ENCODE peak calls at places on chromosomes 3 and 15, in six cellular contexts. J, M, L, K, O and R are unnamed samples.
A peak's percentile ranks its signal among the peaks of the same experiment; 100 is the strongest.

GRCh38 chr15:39300451-39301153 is 280.3 kb upstream of the THBS1 start:
- DNase-seq in J (peak; percentile 36), M (peak; percentile 62), L (no peak), K (no peak), O (no peak), R (peak; percentile 85)

GRCh38 chr3:40557558-40558161 is 32.9 kb downstream of the ZNF621 start:
- DNase-seq in J (no peak), M (no peak), L (no peak), K (no peak), O (no peak), R (peak; percentile 62)

GRCh38 chr15:45641374-45641778 is 6.5 kb downstream of the SQOR start:
- DNase-seq in J (no peak), M (peak; percentile 77), L (no peak), K (no peak), O (no peak), R (peak; percentile 98)

GRCh38 chr3:9110316-9110715 is 139.1 kb downstream of the SRGAP3 start:
- DNase-seq in J (no peak), M (no peak), L (no peak), K (no peak), O (no peak), R (no peak)

GRCh38 chr15:51970132-51970817 is 1.3 kb downstream of the LEO1 start:
- DNase-seq in J (no peak), M (no peak), L (no peak), K (no peak), O (no peak), R (no peak)

GRCh38 chr15:101675015-101675414 is 22.8 kb upstream of the TM2D3 start:
- DNase-seq in J (peak; percentile 26), M (peak; percentile 80), L (no peak), K (no peak), O (no peak), R (peak; percentile 73)

GRCh38 chr15:60509470-60509869 is 30.5 kb upstream of the ICE2 start:
- DNase-seq in J (no peak), M (no peak), L (no peak), K (no peak), O (no peak), R (no peak)

GRCh38 chr3:160808838-160809237 is 52.8 kb downstream of the PPM1L start:
- DNase-seq in J (no peak), M (no peak), L (no peak), K (no peak), O (no peak), R (no peak)

GRCh38 chr3:197960694-197961581 is 921 bp downstream of the LMLN start:
- DNase-seq in J (no peak), M (no peak), L (no peak), K (no peak), O (no peak), R (no peak)

GRCh38 chr15:57036352-57036751 is 117.9 kb downstream of the TCF12 start:
- DNase-seq in J (no peak), M (no peak), L (no peak), K (no peak), O (no peak), R (no peak)

GRCh38 chr3:83567935-83568334 is 1390.9 kb upstream of the CADM2 start:
- DNase-seq in J (no peak), M (no peak), L (no peak), K (no peak), O (no peak), R (no peak)

GRCh38 chr3:29649815-29650547 is 369.1 kb downstream of the RBMS3 start:
- DNase-seq in J (peak; percentile 35), M (peak; percentile 72), L (no peak), K (peak; percentile 49), O (no peak), R (no peak)

GRCh38 chr3:13657660-13658435 is 108.9 kb downstream of the FBLN2 start:
- DNase-seq in J (peak; percentile 87), M (peak; percentile 15), L (peak; percentile 28), K (peak; percentile 59), O (peak; percentile 26), R (peak; percentile 73)

GRCh38 chr15:57485869-57486268 is 105.8 kb upstream of the MYZAP start:
- DNase-seq in J (peak; percentile 85), M (peak; percentile 73), L (no peak), K (peak; percentile 72), O (no peak), R (peak; percentile 99)

GRCh38 chr15:98163319-98164030 is 203.0 kb downstream of the ARRDC4 start:
- DNase-seq in J (no peak), M (no peak), L (no peak), K (no peak), O (no peak), R (no peak)

GRCh38 chr3:188979669-188980311 is 192.0 kb upstream of the TPRG1 start:
- DNase-seq in J (no peak), M (no peak), L (no peak), K (no peak), O (no peak), R (no peak)

GRCh38 chr15:58447244-58448010 is 15.6 kb downstream of the LIPC start:
- DNase-seq in J (no peak), M (peak; percentile 95), L (peak; percentile 19), K (no peak), O (no peak), R (peak; percentile 79)

GRCh38 chr3:29324180-29324651 is 43.3 kb downstream of the RBMS3 start:
- DNase-seq in J (no peak), M (peak; percentile 78), L (no peak), K (peak; percentile 63), O (no peak), R (peak; percentile 72)

GRCh38 chr15:99252326-99252725 is 1.0 kb downstream of the LRRC28 start:
- DNase-seq in J (no peak), M (no peak), L (no peak), K (no peak), O (no peak), R (no peak)

GRCh38 chr15:58378241-58379085 is 53.3 kb upstream of the LIPC start:
- DNase-seq in J (no peak), M (peak; percentile 36), L (no peak), K (no peak), O (no peak), R (peak; percentile 67)

GRCh38 chr15:31300981-31301686 is 25.5 kb upstream of the KLF13 start:
- DNase-seq in J (no peak), M (no peak), L (no peak), K (no peak), O (no peak), R (no peak)

GRCh38 chr15:38073278-38073930 is 139.0 kb downstream of the TMCO5A start:
- DNase-seq in J (peak; percentile 7), M (peak; percentile 63), L (no peak), K (no peak), O (no peak), R (peak; percentile 46)

GRCh38 chr3:30302027-30302426 is 304.4 kb upstream of the TGFBR2 start:
- DNase-seq in J (no peak), M (no peak), L (no peak), K (no peak), O (no peak), R (peak; percentile 21)

GRCh38 chr3:168091299-168091852 is 4.3 kb downstream of the GOLIM4 start:
- DNase-seq in J (no peak), M (no peak), L (no peak), K (no peak), O (no peak), R (no peak)

GRCh38 chr3:167895684-167896083 is 160.2 kb downstream of the SERPINI1 start:
- DNase-seq in J (no peak), M (no peak), L (no peak), K (no peak), O (no peak), R (no peak)

GRCh38 chr15:85318048-85318731 is 62.2 kb upstream of the AKAP13 start:
- DNase-seq in J (peak; percentile 50), M (peak; percentile 97), L (peak; percentile 70), K (no peak), O (no peak), R (peak; percentile 89)

GRCh38 chr3:191314109-191314728 is 15.0 kb upstream of the CCDC50 start:
- DNase-seq in J (no peak), M (no peak), L (no peak), K (no peak), O (no peak), R (no peak)

GRCh38 chr3:70108072-70108471 is 108.5 kb downstream of the SAMMSON start:
- DNase-seq in J (no peak), M (no peak), L (no peak), K (peak; percentile 54), O (no peak), R (peak; percentile 29)

GRCh38 chr15:43214169-43214568 is 6.6 kb downstream of the EPB42 start:
- DNase-seq in J (no peak), M (no peak), L (no peak), K (no peak), O (no peak), R (no peak)

GRCh38 chr3:53109822-53110771 is 20.1 kb downstream of the RFT1 start:
- DNase-seq in J (no peak), M (peak; percentile 50), L (peak; percentile 63), K (peak; percentile 84), O (no peak), R (peak; percentile 33)

GRCh38 chr3:139534992-139535879 is 4.3 kb downstream of the RBP1 start:
- DNase-seq in J (no peak), M (peak; percentile 91), L (no peak), K (no peak), O (no peak), R (no peak)

GRCh38 chr15:77516076-77516475 is 95.4 kb downstream of the HMG20A start:
- DNase-seq in J (no peak), M (no peak), L (no peak), K (no peak), O (no peak), R (no peak)